ENCODE peak calls at places on chromosomes 5 and 9, in six cellular contexts. A, T, R, K, W and S are unnamed samples.

GRCh38 chr5:172339264-172340180 is 56.0 kb upstream of the UBTD2 start:
- DNase-seq in W (no peak), T (no peak), A (no peak), R (no peak), K (no peak), S (no peak)

GRCh38 chr9:10265102-10265708 is 347.6 kb downstream of the PTPRD start:
- DNase-seq in A (peak), R (no peak), K (no peak), T (no peak), W (peak), S (no peak)

GRCh38 chr9:128420651-128421473 is at the start of gene CERCAM:
- DNase-seq in T (peak), A (peak), R (peak), W (peak), K (peak), S (peak)

GRCh38 chr9:20271107-20271506 is 351.2 kb downstream of the MLLT3 start:
- DNase-seq in A (no peak), R (no peak), W (no peak), K (no peak), T (no peak), S (no peak)

GRCh38 chr5:138533973-138534941 is 8.8 kb downstream of the ETF1 start:
- DNase-seq in K (no peak), A (peak), R (no peak), W (no peak), T (no peak), S (no peak)

GRCh38 chr5:143227301-143227700 is 176.2 kb downstream of the NR3C1 start:
- DNase-seq in T (no peak), R (no peak), A (no peak), K (no peak), W (no peak), S (no peak)

GRCh38 chr5:109911731-109912130 is 222.0 kb downstream of the MAN2A1 start:
- DNase-seq in R (no peak), A (peak), T (no peak), W (peak), K (no peak), S (no peak)

GRCh38 chr9:125484632-125485282 is 222.3 kb downstream of the MAPKAP1 start:
- DNase-seq in W (peak), A (peak), K (no peak), T (no peak), R (no peak), S (no peak)

GRCh38 chr9:106868565-106868964 is 5.6 kb downstream of the ZNF462 start:
- DNase-seq in R (no peak), W (no peak), K (no peak), T (no peak), A (no peak), S (no peak)

GRCh38 chr9:87464110-87464991 is 33.3 kb upstream of the DAPK1 start:
- DNase-seq in W (no peak), A (no peak), R (no peak), T (no peak), K (no peak), S (no peak)

GRCh38 chr5:7251127-7251526 is 144.8 kb upstream of the ADCY2 start:
- DNase-seq in W (no peak), A (no peak), T (no peak), R (no peak), K (no peak), S (no peak)

GRCh38 chr5:62328772-62329491 is 22.9 kb downstream of the KIF2A start:
- DNase-seq in R (no peak), A (peak), T (no peak), W (no peak), K (no peak), S (no peak)

GRCh38 chr5:77087484-77088291 is 603 bp upstream of the ZBED3 start:
- DNase-seq in W (peak), T (peak), R (peak), A (no peak), K (peak), S (peak)

GRCh38 chr5:169735913-169736312 is 98.8 kb downstream of the DOCK2 start:
- DNase-seq in W (no peak), T (no peak), R (no peak), K (no peak), A (no peak), S (no peak)

GRCh38 chr5:95283022-95283615 is 1.8 kb downstream of the MCTP1 start:
- DNase-seq in T (no peak), K (peak), R (no peak), W (no peak), A (no peak), S (peak)

GRCh38 chr5:95281211-95281610 is 3.7 kb downstream of the MCTP1 start:
- DNase-seq in W (peak), K (peak), T (no peak), R (no peak), A (peak), S (peak)

GRCh38 chr5:95285406-95285761 is 490 bp upstream of the MCTP1 start:
- DNase-seq in R (no peak), K (peak), W (no peak), T (peak), A (peak), S (peak)

GRCh38 chr5:95284512-95285405 is at the start of gene MCTP1:
- DNase-seq in R (peak), K (peak), W (no peak), T (peak), A (peak), S (peak)

GRCh38 chr5:95283761-95284511 is 958 bp downstream of the MCTP1 start:
- DNase-seq in T (peak), W (no peak), K (peak), A (peak), R (peak), S (peak)
- H2BK120ac ChIP-seq in T (no peak), W (no peak), K (no peak), A (no peak), R (no peak), S (no peak)

GRCh38 chr5:177382423-177383029 is 1.7 kb upstream of the SLC34A1 start:
- DNase-seq in T (no peak), A (no peak), K (peak), W (peak), R (peak), S (peak)
- H2BK15ac ChIP-seq in T (peak), A (no peak), K (no peak), W (no peak), R (peak), S (no peak)

GRCh38 chr5:23242891-23243290 is 264.5 kb upstream of the PRDM9 start:
- DNase-seq in K (no peak), W (no peak), A (no peak), R (no peak), T (no peak), S (no peak)
- H2BK120ac ChIP-seq in K (no peak), W (no peak), A (no peak), R (no peak), T (no peak), S (no peak)

GRCh38 chr5:5298068-5298633 is 124.3 kb upstream of the ICE1 start:
- DNase-seq in K (no peak), A (no peak), W (no peak), T (no peak), R (no peak), S (no peak)

GRCh38 chr5:5295361-5295760 is 127.1 kb upstream of the ICE1 start:
- DNase-seq in W (no peak), T (no peak), K (no peak), A (no peak), R (no peak), S (no peak)

GRCh38 chr5:5296061-5296460 is 126.4 kb upstream of the ICE1 start:
- DNase-seq in R (no peak), K (no peak), W (no peak), T (no peak), A (no peak), S (no peak)

GRCh38 chr5:5298841-5299543 is 123.5 kb upstream of the ICE1 start:
- DNase-seq in K (no peak), R (no peak), T (no peak), W (no peak), A (no peak), S (no peak)

DNA sequence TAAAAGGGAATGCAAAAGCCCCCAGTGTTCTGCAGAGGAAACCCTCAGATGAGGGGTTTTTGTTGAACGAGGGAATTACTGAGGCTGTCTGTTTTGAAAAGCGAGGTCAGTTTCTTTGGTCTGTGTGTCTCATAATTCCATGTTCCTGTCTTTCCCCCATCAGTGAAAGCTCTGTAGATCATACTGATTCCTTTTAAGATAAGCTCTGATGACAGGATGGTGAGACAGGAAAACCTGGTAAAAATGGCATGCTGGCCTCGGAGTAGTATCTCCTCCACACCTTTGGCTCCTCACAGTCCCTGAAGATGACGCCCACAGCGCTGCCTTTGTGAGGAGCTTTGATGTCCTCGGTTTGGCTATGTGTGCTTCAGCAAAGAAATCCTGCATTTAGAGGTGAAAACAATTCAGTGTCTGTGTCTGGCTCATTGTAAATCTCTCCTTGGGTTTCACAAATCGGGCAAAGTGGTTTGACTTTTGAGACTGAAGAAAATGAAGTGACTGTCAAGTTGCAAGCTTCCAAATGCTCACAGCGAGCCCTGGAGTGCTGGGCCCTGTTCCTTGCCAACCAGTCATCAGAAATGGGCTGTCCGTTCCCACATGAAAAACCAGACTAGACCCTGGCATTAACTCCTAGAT is 124.9 kb upstream of the ICE1 start:
- DNase-seq in W (no peak), K (no peak), A (no peak), T (no peak), R (no peak), S (no peak)
- H2BK15ac ChIP-seq in W (no peak), K (no peak), A (no peak), T (no peak), R (no peak), S (no peak)

GRCh38 chr9:74736635-74737034 is 151.1 kb downstream of the TRPM6 start:
- DNase-seq in T (no peak), K (no peak), A (no peak), R (no peak), W (no peak), S (no peak)
- H2BK120ac ChIP-seq in T (no peak), K (no peak), A (no peak), R (no peak), W (no peak), S (no peak)

GRCh38 chr5:58187473-58188286 is 272.2 kb downstream of the PLK2 start:
- DNase-seq in K (no peak), T (no peak), A (no peak), W (no peak), R (no peak), S (no peak)

GRCh38 chr5:58184910-58185309 is 275.0 kb downstream of the PLK2 start:
- DNase-seq in W (peak), T (no peak), R (no peak), K (no peak), A (peak), S (no peak)

GRCh38 chr5:58185397-58186195 is 274.3 kb downstream of the PLK2 start:
- DNase-seq in W (peak), K (no peak), A (no peak), T (no peak), R (no peak), S (no peak)

GRCh38 chr5:58191451-58191850 is 268.4 kb downstream of the PLK2 start:
- DNase-seq in T (no peak), W (no peak), R (no peak), A (no peak), K (no peak), S (no peak)

DNA sequence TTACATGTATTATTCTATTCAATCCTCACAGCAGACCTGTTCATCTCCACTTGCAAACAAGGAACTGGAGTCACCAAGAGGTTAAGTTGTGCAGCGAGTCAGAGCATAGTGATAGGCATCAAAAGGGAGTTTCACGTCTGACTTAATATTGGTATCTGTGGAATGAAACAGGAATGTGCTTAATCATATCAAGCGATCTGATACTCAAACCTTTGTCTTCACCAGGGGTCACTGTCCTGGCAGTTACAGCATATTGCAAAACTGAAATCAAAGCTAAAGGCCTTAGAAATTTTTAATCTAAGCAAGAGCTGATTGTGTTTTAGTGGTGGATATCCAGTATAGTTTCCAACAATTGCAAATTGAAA is 271.6 kb downstream of the PLK2 start:
- DNase-seq in W (peak), R (no peak), A (peak), T (no peak), K (no peak), S (peak)
- H2BK15ac ChIP-seq in W (no peak), R (no peak), A (no peak), T (no peak), K (no peak), S (no peak)

DNA sequence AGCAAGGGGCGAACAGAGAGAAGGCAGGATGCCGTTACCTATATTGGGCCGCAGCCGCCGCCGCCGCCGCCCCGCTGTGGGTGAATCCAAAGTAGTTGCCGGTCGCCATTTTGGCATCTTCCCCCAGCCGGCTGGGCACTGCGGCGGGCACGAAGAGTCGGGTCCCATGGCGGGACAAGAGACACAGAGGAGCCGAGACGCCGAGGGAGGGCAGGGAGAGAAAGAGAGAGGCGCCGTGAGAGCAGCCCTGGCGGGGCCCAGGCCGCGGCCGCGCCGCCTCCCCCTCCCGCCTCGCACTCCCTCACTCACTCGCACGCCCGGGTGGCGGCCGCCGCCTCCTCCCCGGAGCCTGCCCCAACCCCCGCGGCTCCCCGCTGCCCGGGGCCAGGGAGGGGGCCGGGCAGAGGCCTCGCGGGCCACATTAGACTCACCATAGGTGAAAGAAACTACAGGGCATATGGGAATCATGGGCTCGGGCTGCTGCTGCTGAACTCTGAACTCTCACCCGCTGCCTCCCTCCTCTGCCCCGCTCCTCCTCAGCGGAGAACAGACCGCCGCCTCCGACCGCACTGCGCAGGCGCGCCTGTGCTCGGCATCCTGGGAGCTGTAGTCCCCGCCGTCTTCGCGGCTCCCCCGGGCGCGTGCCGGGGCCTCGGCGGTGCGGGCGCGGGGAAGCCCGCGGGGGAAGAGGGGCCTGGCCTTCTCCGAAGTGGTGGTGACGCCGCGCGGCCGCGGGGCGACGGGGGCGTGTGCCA is at the start of gene ZFR:
- DNase-seq in R (peak), A (peak), T (peak), W (peak), K (peak), S (peak)
- H2BK120ac ChIP-seq in R (no peak), A (peak), T (peak), W (peak), K (no peak), S (peak)

GRCh38 chr5:133512896-133513295 is 99.4 kb downstream of the FSTL4 start:
- DNase-seq in R (no peak), T (no peak), K (no peak), W (no peak), A (no peak), S (no peak)
- H2BK15ac ChIP-seq in R (no peak), T (no peak), K (no peak), W (no peak), A (no peak), S (no peak)

GRCh38 chr9:68963416-68963815 is 50.5 kb downstream of the PRKACG start:
- DNase-seq in R (no peak), A (no peak), K (no peak), W (no peak), T (no peak), S (no peak)

GRCh38 chr9:68964765-68965164 is 49.1 kb downstream of the PRKACG start:
- DNase-seq in K (no peak), W (no peak), R (no peak), A (peak), T (no peak), S (no peak)

GRCh38 chr9:68964102-68964541 is 49.8 kb downstream of the PRKACG start:
- DNase-seq in A (peak), R (no peak), T (no peak), W (no peak), K (no peak), S (no peak)

GRCh38 chr9:68966496-68966944 is 47.4 kb downstream of the PRKACG start:
- DNase-seq in R (no peak), T (no peak), A (no peak), W (no peak), K (no peak), S (no peak)

DNA sequence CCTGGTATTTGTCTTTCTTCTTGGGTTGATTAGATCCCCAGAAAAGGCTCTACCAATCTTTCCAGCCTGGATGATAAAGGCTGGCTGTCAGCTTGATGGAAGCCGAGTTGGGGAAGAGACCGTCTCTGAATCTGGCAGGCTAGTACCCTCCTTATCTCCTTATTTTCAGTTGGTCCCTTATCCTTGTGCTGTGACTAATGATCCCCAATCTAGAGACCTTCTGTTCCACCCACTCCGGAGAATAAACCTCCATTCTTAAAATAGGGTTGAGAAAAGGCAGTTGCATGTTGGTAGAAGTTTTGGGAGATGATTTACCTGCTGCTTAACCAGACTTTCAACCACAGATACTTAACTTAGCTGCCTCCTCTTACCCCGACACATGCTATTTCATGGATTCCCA is 52.3 kb downstream of the PRKACG start:
- DNase-seq in W (no peak), T (no peak), A (no peak), K (no peak), R (no peak), S (no peak)
- H2BK120ac ChIP-seq in W (no peak), T (no peak), A (no peak), K (no peak), R (no peak), S (no peak)

DNA sequence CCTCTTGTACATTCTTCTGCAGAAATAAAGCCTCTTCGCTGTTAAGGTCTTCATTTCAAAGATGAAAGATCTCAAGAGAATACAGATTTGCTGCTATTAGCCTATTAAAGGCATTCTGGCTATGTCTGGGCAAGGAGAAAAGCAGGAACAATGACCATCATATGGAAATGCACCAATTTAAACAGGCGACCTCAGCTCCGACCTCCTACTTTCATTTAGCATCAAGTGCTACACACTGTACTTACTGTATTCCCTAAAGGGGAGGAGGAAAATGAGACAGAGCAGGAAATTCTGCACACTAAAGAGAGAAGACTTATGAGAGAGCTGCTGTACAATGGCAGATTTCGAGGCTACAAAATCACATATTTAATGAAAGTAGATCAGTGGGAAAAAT is 64.9 kb downstream of the HABP4 start:
- DNase-seq in W (no peak), T (no peak), R (no peak), A (no peak), K (no peak), S (no peak)
- H2BK15ac ChIP-seq in W (no peak), T (no peak), R (no peak), A (no peak), K (no peak), S (no peak)